ENCODE peak calls at places on chromosomes 3 and 15, in six cellular contexts. J is CD4-positive, alpha-beta T cell; E is heart right ventricle; C is stimulated activated memory B cell treated with anti-CD40 and anti-IgM and Interleukin-4, amounts not matched to agents 10 μg/mL and 1 μg/mL and 100 μg/mL, for 72 hours; G is lower lobe of right lung; K is central memory CD8-positive, alpha-beta T cell. T is an unnamed sample.

GRCh38 chr15:71294636-71295241 is 179.5 kb downstream of the THSD4 start:
- ATAC-seq in J (no peak), E (no peak), C (no peak), G (no peak), K (no peak), T (peak)

GRCh38 chr3:57006048-57006709 is 54.3 kb upstream of the SPATA12 start:
- ATAC-seq in J (no peak), E (no peak), C (no peak), G (no peak), K (no peak), T (no peak)

GRCh38 chr3:129312021-129312639 is 33.5 kb downstream of the HMCES start:
- ATAC-seq in J (no peak), E (no peak), C (no peak), G (no peak), K (no peak), T (no peak)

GRCh38 chr15:32723171-32723948 is 5.6 kb downstream of the GREM1 start:
- ATAC-seq in J (no peak), E (no peak), C (peak), G (no peak), K (no peak), T (no peak)

GRCh38 chr3:30676424-30677346 is 70.3 kb downstream of the TGFBR2 start:
- ATAC-seq in J (no peak), E (no peak), C (peak), G (no peak), K (no peak), T (no peak)

GRCh38 chr3:46504780-46505179 is 7.0 kb downstream of the RTP3 start:
- ATAC-seq in J (peak), E (no peak), C (no peak), G (no peak), K (peak), T (no peak)

GRCh38 chr15:73004462-73004861 is 47.8 kb upstream of the NEO1 start:
- ATAC-seq in J (no peak), E (no peak), C (no peak), G (no peak), K (no peak), T (no peak)

GRCh38 chr15:77035999-77036471 is 34.9 kb downstream of the TSPAN3 start:
- ATAC-seq in J (no peak), E (no peak), C (no peak), G (no peak), K (no peak), T (no peak)

GRCh38 chr3:184284696-184285095 is 8.9 kb downstream of the ECE2 start:
- ATAC-seq in J (no peak), E (peak), C (peak), G (peak), K (no peak), T (peak)

GRCh38 chr3:107796786-107797185 is 274.0 kb downstream of the BBX start:
- ATAC-seq in J (no peak), E (no peak), C (no peak), G (peak), K (peak), T (no peak)

GRCh38 chr3:7581831-7582230 is 720.9 kb downstream of the GRM7 start:
- ATAC-seq in J (no peak), E (no peak), C (no peak), G (no peak), K (no peak), T (no peak)

GRCh38 chr3:23712656-23713559 is 92.8 kb upstream of the UBE2E1 start:
- ATAC-seq in J (no peak), E (peak), C (no peak), G (peak), K (no peak), T (peak)

GRCh38 chr3:170317954-170318353 is 39.6 kb upstream of the SKIL start:
- ATAC-seq in J (no peak), E (no peak), C (no peak), G (no peak), K (no peak), T (no peak)

GRCh38 chr3:23981136-23981535 is 36.0 kb downstream of the NR1D2 start:
- ATAC-seq in J (no peak), E (peak), C (no peak), G (no peak), K (no peak), T (peak)

GRCh38 chr15:96232335-96232734 is 98.2 kb upstream of the NR2F2 start:
- ATAC-seq in J (no peak), E (no peak), C (no peak), G (no peak), K (no peak), T (no peak)